ENCODE peak calls at places on chromosomes 13 and 19, in four cellular contexts. J is GM23338, P is endothelial cell of umbilical vein, C is spleen. A is an unnamed sample.

GRCh38 chr13:33519561-33520479 is 234.3 kb upstream of the STARD13 start:
- DNase-seq in C (no peak), P (no peak), J (no peak), A (no peak)

GRCh38 chr19:13172335-13173128 is 22.3 kb downstream of the IER2 start:
- DNase-seq in P (peak; percentile 83), C (peak; percentile 91), J (no peak), A (peak; percentile 85)

GRCh38 chr13:51456510-51456909 is 3.7 kb upstream of the INTS6 start:
- DNase-seq in C (peak; percentile 77), P (no peak), J (no peak), A (no peak)

GRCh38 chr13:97067342-97067895 is 73.1 kb upstream of the OXGR1 start:
- DNase-seq in C (no peak), J (no peak), P (no peak), A (no peak)

GRCh38 chr13:108681986-108682562 is 52.7 kb downstream of the MYO16 start:
- DNase-seq in J (no peak), C (no peak), P (no peak), A (no peak)

GRCh38 chr13:25117312-25117711 is 21.4 kb downstream of the PABPC3 start:
- DNase-seq in C (no peak), J (no peak), P (no peak), A (no peak)

GRCh38 chr13:96091164-96091931 is 1.4 kb downstream of the HS6ST3 start:
- DNase-seq in C (no peak), J (peak; percentile 67), P (peak; percentile 12), A (no peak)

GRCh38 chr13:35979378-35979911 is 151.7 kb downstream of the DCLK1 start:
- DNase-seq in P (peak; percentile 39), J (no peak), C (no peak), A (peak; percentile 45)

GRCh38 chr13:20116213-20116612 is 44.6 kb downstream of the GJA3 start:
- DNase-seq in P (no peak), C (no peak), J (peak; percentile 65), A (no peak)

GRCh38 chr13:102587916-102588315 is 8.9 kb upstream of the TPP2 start:
- DNase-seq in P (no peak), C (no peak), J (no peak), A (no peak)

GRCh38 chr19:947707-948533 is 22.1 kb downstream of the ARID3A start:
- DNase-seq in P (no peak), C (peak; percentile 94), J (no peak), A (peak; percentile 83)

GRCh38 chr19:9842834-9843625 is 7.9 kb downstream of the PIN1 start:
- DNase-seq in C (no peak), J (no peak), P (no peak), A (no peak)

GRCh38 chr19:10293637-10294367 is 4.0 kb downstream of the ICAM5 start:
- DNase-seq in P (no peak), J (peak; percentile 41), C (no peak), A (no peak)

GRCh38 chr19:15253076-15253475 is 20.8 kb upstream of the EPHX3 start:
- DNase-seq in J (no peak), C (no peak), P (no peak), A (no peak)

GRCh38 chr13:49649244-49649962 is 21.1 kb downstream of the ARL11 start:
- DNase-seq in J (peak; percentile 68), P (peak; percentile 53), C (no peak), A (no peak)

GRCh38 chr19:294819-295686 is 3.9 kb upstream of the PLPP2 start:
- DNase-seq in P (no peak), J (peak; percentile 81), C (no peak), A (peak; percentile 49)

GRCh38 chr13:39777527-39778061 is 122.1 kb downstream of the COG6 start:
- DNase-seq in J (peak; percentile 39), P (peak; percentile 88), C (no peak), A (no peak)

GRCh38 chr19:14183741-14184395 is 22.1 kb downstream of the ADGRL1 start:
- DNase-seq in J (no peak), P (no peak), C (no peak), A (no peak)

GRCh38 chr19:48351341-48351752 is 12.4 kb downstream of the TMEM143 start:
- DNase-seq in J (peak; percentile 88), C (peak; percentile 93), P (peak; percentile 57), A (peak; percentile 87)

GRCh38 chr13:114007566-114007965 is 33.7 kb upstream of the C13orf46 start:
- DNase-seq in J (no peak), P (no peak), C (peak; percentile 34), A (no peak)

GRCh38 chr13:40094056-40094455 is 438.6 kb downstream of the COG6 start:
- DNase-seq in P (no peak), J (no peak), C (no peak), A (peak; percentile 29)

GRCh38 chr13:98451676-98452105 is 125.2 kb downstream of the STK24 start:
- DNase-seq in C (no peak), J (no peak), P (no peak), A (no peak)

GRCh38 chr19:35142531-35143230 is 374 bp upstream of the FXYD7 start:
- DNase-seq in P (peak; percentile 43), J (peak; percentile 91), C (peak; percentile 90), A (peak; percentile 67)

GRCh38 chr13:90918551-90918950 is 428.9 kb upstream of the MIR17HG start:
- DNase-seq in J (no peak), C (no peak), P (no peak), A (no peak)

GRCh38 chr19:56969726-56970125 is 129.2 kb upstream of the PEG3 start:
- DNase-seq in P (no peak), J (no peak), C (no peak), A (no peak)
- TF ChIP-seq POLR2AphosphoS5 in P (no peak), J (no peak), C (no peak), A (peak; percentile 43)

DNA sequence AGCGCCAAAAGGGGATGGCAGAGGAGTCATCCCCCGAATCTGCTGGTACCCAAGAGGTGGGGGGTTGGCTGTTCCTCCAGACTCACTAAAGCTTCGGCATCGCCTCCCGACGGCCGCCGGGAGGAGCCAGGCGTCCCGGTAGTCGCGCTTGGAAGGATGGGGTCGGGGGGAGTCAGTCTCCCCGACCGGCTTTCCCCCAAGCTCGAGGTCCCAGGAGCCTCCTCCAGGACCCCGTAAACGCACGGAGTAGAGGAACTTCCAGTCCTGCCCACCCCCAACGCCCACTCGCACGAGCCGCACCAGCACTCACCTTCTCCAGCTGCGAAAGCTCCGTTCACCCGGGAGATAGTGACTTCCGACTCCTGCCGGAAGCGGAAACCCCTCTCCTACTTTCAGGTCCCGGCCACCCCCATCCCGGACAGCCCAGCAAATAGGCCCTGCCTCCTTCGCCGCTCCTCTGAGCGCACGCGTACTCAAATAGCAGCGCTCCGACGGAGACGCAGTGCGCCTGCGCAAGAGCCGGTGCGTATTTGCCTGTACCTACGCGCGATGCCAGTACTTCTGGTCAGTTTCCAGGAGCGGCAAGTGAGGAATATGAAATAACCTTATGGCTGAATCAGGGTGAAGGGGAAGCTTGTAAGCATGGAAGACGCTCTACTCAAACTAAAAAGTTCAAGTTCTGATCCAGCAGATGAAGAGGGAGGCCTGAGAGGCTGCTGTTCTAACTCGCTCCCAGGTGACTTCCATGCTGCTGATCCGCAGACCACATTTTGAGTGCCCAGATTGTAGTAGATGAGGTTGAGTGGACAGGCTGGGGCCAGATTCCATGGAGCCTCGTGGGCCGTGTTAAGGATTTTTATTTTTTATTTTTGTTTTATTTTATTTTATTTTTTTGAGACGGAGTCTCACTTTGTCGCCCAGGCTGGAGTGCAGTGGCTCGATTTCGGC is at the start of gene ELOF1:
- DNase-seq in P (peak; percentile 97), J (peak; percentile 100), C (peak; percentile 99), A (peak; percentile 98)
- TF ChIP-seq CTCF in P (no peak), J (peak; percentile 14), C (no peak), A (peak; percentile 23)

DNA sequence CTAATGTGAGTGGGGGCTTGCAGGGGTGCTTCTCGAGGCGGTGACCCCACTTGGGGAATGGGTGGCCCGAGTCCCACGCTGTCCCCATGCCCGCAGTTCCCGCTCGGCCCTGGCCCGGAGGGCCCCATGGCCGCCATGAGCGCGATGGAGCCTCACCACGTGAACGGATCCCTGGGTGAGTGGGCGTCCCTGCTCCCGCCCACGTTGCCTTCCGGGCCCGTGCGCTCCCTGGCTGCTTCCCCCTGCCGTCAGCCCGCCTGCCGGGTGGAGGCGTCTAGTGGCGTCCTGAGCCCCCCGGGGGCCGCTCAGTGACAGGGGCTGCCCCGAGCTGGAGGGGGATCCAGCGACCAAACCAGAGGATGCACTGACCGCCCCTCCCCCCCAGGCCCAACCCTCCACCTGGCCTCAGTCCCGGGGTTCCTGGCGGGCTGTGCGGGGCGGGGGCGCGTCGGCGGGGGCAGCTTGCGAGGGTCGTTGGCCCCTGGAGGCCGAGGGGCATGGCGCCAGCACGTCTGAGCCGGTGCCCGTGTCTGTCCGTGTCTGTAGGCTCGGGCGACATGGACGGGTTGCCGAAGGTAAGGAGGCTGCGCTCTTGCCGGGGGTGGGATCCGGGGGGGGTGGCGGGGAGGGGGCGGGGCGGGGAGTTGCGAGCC is 4.8 kb downstream of the ISYNA1 start:
- DNase-seq in P (no peak), J (peak; percentile 70), C (peak; percentile 92), A (no peak)
- H3K4me3 ChIP-seq in P (peak overlapping the region; percentile 50), J (peak overlapping the region; percentile 66), C (peak overlapping the region; percentile 53), A (peak overlapping the region; percentile 45)

GRCh38 chr19:31330761-31331160 is 18.5 kb downstream of the TSHZ3 start:
- DNase-seq in C (no peak), P (no peak), J (no peak), A (no peak)
- TF ChIP-seq POLR2AphosphoS5 in C (no peak), P (no peak), J (no peak), A (no peak)

GRCh38 chr13:19052180-19052579 is 129.4 kb downstream of the TUBA3C start:
- DNase-seq in J (no peak), P (no peak), C (no peak), A (no peak)

GRCh38 chr13:19053561-19053960 is 128.1 kb downstream of the TUBA3C start:
- DNase-seq in J (no peak), P (no peak), C (no peak), A (no peak)

GRCh38 chr13:19050901-19051300 is 130.7 kb downstream of the TUBA3C start:
- DNase-seq in J (no peak), P (no peak), C (no peak), A (no peak)

GRCh38 chr13:19052931-19053330 is 128.7 kb downstream of the TUBA3C start:
- DNase-seq in J (no peak), P (no peak), C (no peak), A (no peak)

GRCh38 chr13:19048381-19048780 is 133.2 kb downstream of the TUBA3C start:
- DNase-seq in J (no peak), P (no peak), C (no peak), A (no peak)
- TF ChIP-seq CTCF in J (no peak), P (no peak), C (no peak), A (no peak)

GRCh38 chr13:71290963-71291937 is 575.8 kb downstream of the DACH1 start:
- DNase-seq in J (no peak), P (peak; percentile 25), C (no peak), A (peak; percentile 19)
- H3K4me3 ChIP-seq in J (no peak overlapping the region), P (no peak overlapping the region), C (peak overlapping the region; percentile 37), A (peak overlapping the region; percentile 28)

DNA sequence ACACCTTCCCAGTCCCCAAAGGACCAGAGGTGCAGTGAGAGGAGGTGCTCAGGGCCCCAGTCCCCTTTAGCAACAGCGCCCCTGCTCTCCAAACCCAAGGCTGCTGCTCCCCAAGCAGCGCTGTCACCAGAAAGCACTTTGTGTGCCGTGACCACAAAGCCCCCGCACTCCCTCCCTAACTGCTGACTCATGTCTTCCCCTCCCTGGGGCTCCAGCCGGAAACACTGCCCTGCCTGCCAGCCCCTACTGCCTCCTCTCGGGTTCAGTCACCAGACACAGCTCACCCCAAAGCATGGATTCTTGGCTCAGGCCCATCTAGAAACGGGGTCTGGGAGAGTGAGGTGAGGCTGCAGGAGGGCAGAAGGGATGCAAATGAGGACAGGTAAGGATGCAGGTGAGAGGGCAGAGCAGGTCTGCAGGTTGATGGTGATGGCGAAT is 4.9 kb upstream of the TNFSF14 start:
- DNase-seq in J (peak; percentile 88), P (peak; percentile 56), C (peak; percentile 93), A (peak; percentile 67)
- TF ChIP-seq POLR2AphosphoS5 in J (peak; percentile 26), P (no peak), C (peak; percentile 47), A (no peak)

GRCh38 chr19:47157455-47158321 is 27.1 kb downstream of the SAE1 start:
- DNase-seq in C (peak; percentile 80), P (peak; percentile 90), J (peak; percentile 96), A (peak; percentile 64)
- TF ChIP-seq CTCF in C (no peak), P (peak; percentile 11), J (no peak), A (no peak)